ENCODE peak calls at places on chromosomes 16 and 17, in eight cellular contexts. One of them, this sample, is unnamed.
A peak's percentile ranks its signal among the peaks of the same experiment; 100 is the strongest.

GRCh38 chr17:30433514-30433913 is 43.7 kb upstream of the GOSR1 start:
- DNase-seq in iPS-NIHi11: peak; percentile 10
- DNase-seq in effector memory CD4-positive, alpha-beta T cell: no peak
- DNase-seq in fibroblast of lung: peak; percentile 95
- DNase-seq in tibial nerve: no peak
- DNase-seq in stimulated activated CD4-positive, alpha-beta T cell treated with anti-CD3 and anti-CD28 coated beads, Interleukin-2, amount 100 ng/mL, for 48 hours: no peak
- DNase-seq in ascending aorta: no peak
- DNase-seq in NCI-H1105: peak; percentile 21
- DNase-seq in this sample: peak; percentile 98

GRCh38 chr17:72358465-72358864 is 237.6 kb downstream of the SOX9 start:
- DNase-seq in iPS-NIHi11: no peak
- DNase-seq in effector memory CD4-positive, alpha-beta T cell: no peak
- DNase-seq in fibroblast of lung: peak; percentile 96
- DNase-seq in tibial nerve: no peak
- DNase-seq in stimulated activated CD4-positive, alpha-beta T cell treated with anti-CD3 and anti-CD28 coated beads, Interleukin-2, amount 100 ng/mL, for 48 hours: no peak
- DNase-seq in ascending aorta: no peak
- DNase-seq in NCI-H1105: no peak
- DNase-seq in this sample: no peak

GRCh38 chr16:85197611-85198566 is 85.6 kb upstream of the CIBAR2 start:
- DNase-seq in iPS-NIHi11: no peak
- DNase-seq in effector memory CD4-positive, alpha-beta T cell: no peak
- DNase-seq in fibroblast of lung: no peak
- DNase-seq in tibial nerve: no peak
- DNase-seq in stimulated activated CD4-positive, alpha-beta T cell treated with anti-CD3 and anti-CD28 coated beads, Interleukin-2, amount 100 ng/mL, for 48 hours: no peak
- DNase-seq in ascending aorta: no peak
- DNase-seq in NCI-H1105: no peak
- DNase-seq in this sample: no peak

GRCh38 chr16:78775161-78775561 is 675.7 kb downstream of the WWOX start:
- DNase-seq in iPS-NIHi11: no peak
- DNase-seq in effector memory CD4-positive, alpha-beta T cell: no peak
- DNase-seq in fibroblast of lung: no peak
- DNase-seq in tibial nerve: no peak
- DNase-seq in stimulated activated CD4-positive, alpha-beta T cell treated with anti-CD3 and anti-CD28 coated beads, Interleukin-2, amount 100 ng/mL, for 48 hours: peak; percentile 65
- DNase-seq in ascending aorta: no peak
- DNase-seq in NCI-H1105: no peak
- DNase-seq in this sample: no peak

GRCh38 chr16:4533490-4533889 is 5.1 kb downstream of the CDIP1 start:
- DNase-seq in iPS-NIHi11: no peak
- DNase-seq in effector memory CD4-positive, alpha-beta T cell: no peak
- DNase-seq in fibroblast of lung: no peak
- DNase-seq in tibial nerve: no peak
- DNase-seq in stimulated activated CD4-positive, alpha-beta T cell treated with anti-CD3 and anti-CD28 coated beads, Interleukin-2, amount 100 ng/mL, for 48 hours: no peak
- DNase-seq in ascending aorta: no peak
- DNase-seq in NCI-H1105: no peak
- DNase-seq in this sample: no peak

GRCh38 chr16:48892884-48893283 is 282.9 kb upstream of the N4BP1 start:
- DNase-seq in iPS-NIHi11: no peak
- DNase-seq in effector memory CD4-positive, alpha-beta T cell: no peak
- DNase-seq in fibroblast of lung: no peak
- DNase-seq in tibial nerve: no peak
- DNase-seq in stimulated activated CD4-positive, alpha-beta T cell treated with anti-CD3 and anti-CD28 coated beads, Interleukin-2, amount 100 ng/mL, for 48 hours: no peak
- DNase-seq in ascending aorta: no peak
- DNase-seq in NCI-H1105: no peak
- DNase-seq in this sample: no peak

GRCh38 chr17:2814499-2815341 is 18.5 kb downstream of the RAP1GAP2 start:
- DNase-seq in iPS-NIHi11: no peak
- DNase-seq in effector memory CD4-positive, alpha-beta T cell: peak; percentile 92
- DNase-seq in fibroblast of lung: peak; percentile 11
- DNase-seq in tibial nerve: no peak
- DNase-seq in stimulated activated CD4-positive, alpha-beta T cell treated with anti-CD3 and anti-CD28 coated beads, Interleukin-2, amount 100 ng/mL, for 48 hours: peak; percentile 64
- DNase-seq in ascending aorta: no peak
- DNase-seq in NCI-H1105: no peak
- DNase-seq in this sample: no peak

GRCh38 chr16:12268602-12269001 is 292.1 kb downstream of the SNX29 start:
- DNase-seq in iPS-NIHi11: peak; percentile 29
- DNase-seq in effector memory CD4-positive, alpha-beta T cell: no peak
- DNase-seq in fibroblast of lung: peak; percentile 6
- DNase-seq in tibial nerve: no peak
- DNase-seq in stimulated activated CD4-positive, alpha-beta T cell treated with anti-CD3 and anti-CD28 coated beads, Interleukin-2, amount 100 ng/mL, for 48 hours: no peak
- DNase-seq in ascending aorta: no peak
- DNase-seq in NCI-H1105: no peak
- DNase-seq in this sample: no peak

GRCh38 chr17:333626-334396 is 18.8 kb downstream of the RPH3AL start:
- DNase-seq in iPS-NIHi11: peak; percentile 82
- DNase-seq in effector memory CD4-positive, alpha-beta T cell: no peak
- DNase-seq in fibroblast of lung: peak; percentile 54
- DNase-seq in tibial nerve: peak; percentile 72
- DNase-seq in stimulated activated CD4-positive, alpha-beta T cell treated with anti-CD3 and anti-CD28 coated beads, Interleukin-2, amount 100 ng/mL, for 48 hours: no peak
- DNase-seq in ascending aorta: no peak
- DNase-seq in NCI-H1105: no peak
- DNase-seq in this sample: peak; percentile 82